ENCODE peak calls at places on chromosomes 5 and 9, in nine cellular contexts. B is ovary; I is keratinocyte; H is HFF-Myc; L is adrenal gland; W is CD8-positive, alpha-beta memory T cell; K is A673; F is bronchial epithelial cell; N is A549. E is an unnamed sample.

GRCh38 chr9:135418161-135418560 is 61.4 kb upstream of the PPP1R26 start:
- DNase-seq in K (no peak), L (no peak), N (no peak), B (no peak), I (no peak), H (no peak), F (no peak), W (no peak), E (no peak)

GRCh38 chr5:92424785-92425426 is 1041.8 kb upstream of the ARRDC3 start:
- DNase-seq in K (no peak), I (no peak), W (no peak), F (no peak), H (no peak), L (no peak), B (no peak), N (no peak), E (no peak)

GRCh38 chr5:115329475-115329874 is 33.0 kb upstream of the CCDC112 start:
- DNase-seq in K (peak), I (no peak), H (no peak), B (no peak), N (no peak), L (no peak), F (no peak), W (no peak), E (no peak)

GRCh38 chr5:35185518-35185917 is 44.8 kb downstream of the PRLR start:
- DNase-seq in F (no peak), B (no peak), W (no peak), H (no peak), K (no peak), N (no peak), I (no peak), L (no peak), E (no peak)

GRCh38 chr5:141349917-141350619 is at the start of gene PCDHGB1:
- DNase-seq in I (no peak), L (peak), N (peak), B (no peak), F (peak), K (peak), H (no peak), W (no peak), E (no peak)

GRCh38 chr5:181028032-181028819 is 11.8 kb upstream of the BTNL9 start:
- DNase-seq in W (no peak), N (peak), H (no peak), B (no peak), K (no peak), L (no peak), F (no peak), I (no peak), E (no peak)

GRCh38 chr5:87120518-87121314 is 147.0 kb upstream of the RASA1 start:
- DNase-seq in W (no peak), N (no peak), B (no peak), K (peak), H (peak), L (no peak), F (peak), I (peak), E (no peak)

GRCh38 chr5:119158144-119158543 is 87.3 kb downstream of the DMXL1 start:
- DNase-seq in W (no peak), I (no peak), B (no peak), N (no peak), K (no peak), H (no peak), F (no peak), L (no peak), E (no peak)

GRCh38 chr9:133168432-133168831 is 4.7 kb upstream of the GBGT1 start:
- DNase-seq in F (no peak), N (no peak), I (no peak), B (no peak), W (no peak), H (no peak), K (no peak), L (no peak), E (no peak)

GRCh38 chr5:126937796-126938195 is 92.6 kb downstream of the MARCHF3 start:
- DNase-seq in I (no peak), W (no peak), L (no peak), B (no peak), H (no peak), F (no peak), K (no peak), N (no peak), E (no peak)

GRCh38 chr5:15752886-15753285 is 252.9 kb downstream of the FBXL7 start:
- DNase-seq in F (no peak), W (no peak), N (no peak), L (peak), B (peak), I (no peak), H (no peak), K (no peak), E (no peak)

GRCh38 chr9:35651964-35652828 is 1.5 kb upstream of the SIT1 start:
- DNase-seq in H (no peak), N (no peak), I (no peak), B (no peak), L (no peak), K (no peak), W (no peak), F (peak), E (no peak)

GRCh38 chr9:35650341-35651158 is at the start of gene SIT1:
- DNase-seq in B (no peak), L (no peak), H (no peak), K (no peak), W (peak), I (no peak), N (no peak), F (no peak), E (no peak)

GRCh38 chr9:35652829-35653209 is 2.1 kb upstream of the SIT1 start:
- DNase-seq in F (no peak), N (no peak), I (no peak), L (no peak), H (no peak), B (no peak), W (no peak), K (no peak), E (no peak)

GRCh38 chr9:35646583-35647265 is 4.0 kb downstream of the SIT1 start:
- DNase-seq in L (peak), K (peak), B (peak), N (peak), I (no peak), H (peak), W (peak), F (peak), E (peak)

GRCh38 chr9:35649431-35650340 is 1.0 kb downstream of the SIT1 start:
- DNase-seq in L (no peak), H (no peak), B (no peak), W (peak), F (no peak), N (no peak), I (no peak), K (no peak), E (no peak)
- H3K4me3 ChIP-seq in L (no peak), H (no peak), B (no peak), W (peak), F (no peak), N (no peak), I (no peak), K (no peak), E (peak)

DNA sequence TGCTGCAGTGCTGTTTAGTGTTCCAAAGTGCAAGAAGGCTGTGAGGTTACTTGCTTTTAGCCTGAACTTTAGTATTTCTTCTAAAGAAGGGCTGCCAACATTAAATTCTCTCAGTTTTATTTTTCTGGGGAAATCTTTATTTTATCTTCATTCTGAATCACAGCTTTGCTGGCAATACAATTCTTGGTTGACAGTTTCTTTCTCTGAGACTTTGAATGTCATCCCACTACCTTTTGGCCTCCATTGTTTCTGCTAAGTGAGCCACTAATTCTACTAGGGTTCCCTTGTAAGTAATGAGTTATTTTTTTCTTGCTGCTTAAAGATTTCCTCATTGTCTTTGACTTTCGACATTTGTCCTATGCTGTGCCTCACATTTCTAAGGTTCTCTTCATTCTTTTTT is 32.4 kb upstream of the SUSD1 start:
- DNase-seq in K (no peak), F (no peak), W (no peak), B (no peak), N (no peak), I (no peak), H (no peak), L (no peak), E (no peak)
- H3K4me3 ChIP-seq in K (no peak), F (no peak), W (no peak), B (no peak), N (no peak), I (no peak), H (no peak), L (no peak), E (no peak)

DNA sequence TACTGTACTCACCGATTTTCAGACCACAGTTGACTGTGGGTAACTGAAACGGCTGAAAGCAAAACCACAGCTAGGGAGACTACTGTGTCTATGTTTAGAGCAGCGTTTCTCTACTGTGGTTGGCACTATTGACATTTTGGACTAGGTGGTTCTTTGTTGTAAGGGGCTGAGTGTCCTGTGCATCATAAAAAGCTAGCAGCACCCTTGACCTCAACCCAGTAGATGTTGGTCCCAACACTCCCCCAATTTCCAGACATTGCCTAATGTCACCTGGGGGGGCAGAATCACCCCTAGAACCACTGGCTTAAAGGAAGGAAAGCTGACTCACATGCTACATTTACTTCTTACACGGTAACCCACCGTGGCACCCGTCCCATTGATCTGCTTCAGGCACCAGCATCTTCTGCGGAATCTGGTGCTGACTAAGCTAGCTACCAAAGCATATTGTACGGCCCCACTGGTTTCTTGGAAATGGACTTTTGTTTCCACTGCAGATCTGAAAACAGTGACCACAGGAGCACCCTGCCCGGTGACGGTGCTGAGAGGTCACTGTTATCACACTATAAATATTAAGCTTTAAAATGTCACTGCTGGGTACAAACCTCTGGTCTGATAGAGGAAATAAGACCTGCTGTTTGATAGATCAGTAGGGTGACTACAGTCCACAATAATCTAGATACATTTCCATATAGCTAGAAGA is 151.5 kb downstream of the HSD17B3 start:
- DNase-seq in F (no peak), B (no peak), K (no peak), L (no peak), H (no peak), W (peak), I (no peak), N (no peak), E (peak)
- H3K4me3 ChIP-seq in F (no peak), B (no peak), K (no peak), L (no peak), H (no peak), W (no peak), I (no peak), N (no peak), E (no peak)

GRCh38 chr5:111069839-111070238 is 1.7 kb upstream of the TSLP start:
- DNase-seq in B (no peak), W (no peak), H (no peak), N (no peak), I (no peak), L (no peak), F (no peak), K (no peak), E (no peak)
- H3K4me3 ChIP-seq in B (no peak), W (no peak), H (no peak), N (no peak), I (no peak), L (no peak), F (no peak), K (no peak), E (no peak)

GRCh38 chr5:1351156-1351555 is 6.3 kb upstream of the CLPTM1L start:
- DNase-seq in B (no peak), I (no peak), K (no peak), L (no peak), F (no peak), N (no peak), H (no peak), W (no peak), E (no peak)

GRCh38 chr5:1356873-1357787 is 12.2 kb upstream of the CLPTM1L start:
- DNase-seq in K (no peak), F (no peak), L (no peak), B (no peak), W (no peak), N (no peak), H (no peak), I (no peak), E (no peak)

GRCh38 chr5:1357946-1358725 is 13.2 kb upstream of the CLPTM1L start:
- DNase-seq in N (no peak), B (no peak), I (no peak), F (no peak), L (no peak), K (no peak), H (no peak), W (no peak), E (no peak)

GRCh38 chr5:1352231-1352825 is 7.4 kb upstream of the CLPTM1L start:
- DNase-seq in N (no peak), W (no peak), B (no peak), H (no peak), L (no peak), F (no peak), I (no peak), K (no peak), E (no peak)

GRCh38 chr5:1354491-1355033 is 9.7 kb upstream of the CLPTM1L start:
- DNase-seq in N (no peak), I (no peak), W (no peak), H (no peak), K (no peak), B (no peak), F (no peak), L (no peak), E (no peak)
- H3K4me3 ChIP-seq in N (no peak), I (no peak), W (no peak), H (no peak), K (no peak), B (no peak), F (no peak), L (no peak), E (no peak)

GRCh38 chr5:149546974-149547373 is 4.3 kb downstream of the CSNK1A1 start:
- DNase-seq in F (peak), N (no peak), K (no peak), H (no peak), B (no peak), I (no peak), W (no peak), L (no peak), E (no peak)

GRCh38 chr5:149544199-149544472 is 7.1 kb downstream of the CSNK1A1 start:
- DNase-seq in N (no peak), W (no peak), F (no peak), L (no peak), K (no peak), B (no peak), H (no peak), I (no peak), E (no peak)

GRCh38 chr5:149545327-149545726 is 5.9 kb downstream of the CSNK1A1 start:
- DNase-seq in H (no peak), I (no peak), F (no peak), B (no peak), N (no peak), L (no peak), K (no peak), W (no peak), E (no peak)

GRCh38 chr5:149541893-149542292 is 9.3 kb downstream of the CSNK1A1 start:
- DNase-seq in F (no peak), N (no peak), W (no peak), I (no peak), H (no peak), L (peak), K (no peak), B (no peak), E (no peak)

DNA sequence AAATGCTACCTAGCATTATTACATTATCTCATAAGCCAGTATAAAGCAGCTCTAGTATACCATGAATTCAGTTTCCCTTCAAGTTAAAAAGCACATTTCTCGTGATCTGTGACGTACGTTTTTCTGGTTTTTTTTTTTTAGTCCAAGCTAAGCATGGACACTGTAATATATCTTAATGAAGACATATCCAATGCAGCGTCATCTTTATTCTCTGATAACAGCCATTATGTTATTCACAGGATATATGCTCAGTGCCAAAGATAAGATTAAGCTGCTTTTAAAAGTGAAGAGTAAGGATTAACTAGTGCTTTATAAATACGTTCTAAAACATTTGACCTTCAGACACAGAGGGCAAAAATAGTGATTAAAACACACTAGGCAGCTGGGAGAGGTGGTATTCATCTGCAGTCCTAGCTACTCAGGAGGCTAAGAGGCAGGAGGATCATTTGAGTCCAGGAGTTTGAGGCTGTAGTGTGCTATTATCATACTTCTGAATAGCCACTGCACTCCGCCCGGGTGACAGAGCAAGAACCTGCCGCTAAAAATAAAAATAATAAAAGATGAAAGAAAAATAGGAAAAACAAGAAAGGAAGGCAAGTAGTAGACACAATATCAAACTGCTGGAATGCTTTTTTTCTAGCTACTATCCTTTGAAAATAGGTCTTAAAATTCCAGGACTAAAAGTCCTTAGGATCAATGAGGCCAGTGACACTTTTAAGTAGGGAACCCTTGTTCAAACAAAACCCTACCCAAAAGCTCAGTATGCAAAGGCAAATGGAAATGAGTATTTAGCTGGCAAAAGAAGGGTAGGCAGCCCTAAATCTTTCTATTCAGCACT is 7.7 kb downstream of the CSNK1A1 start:
- DNase-seq in H (no peak), F (no peak), B (no peak), N (no peak), I (no peak), W (no peak), K (no peak), L (no peak), E (no peak)
- H3K4me3 ChIP-seq in H (no peak), F (no peak), B (no peak), N (no peak), I (no peak), W (no peak), K (no peak), L (no peak), E (no peak)

DNA sequence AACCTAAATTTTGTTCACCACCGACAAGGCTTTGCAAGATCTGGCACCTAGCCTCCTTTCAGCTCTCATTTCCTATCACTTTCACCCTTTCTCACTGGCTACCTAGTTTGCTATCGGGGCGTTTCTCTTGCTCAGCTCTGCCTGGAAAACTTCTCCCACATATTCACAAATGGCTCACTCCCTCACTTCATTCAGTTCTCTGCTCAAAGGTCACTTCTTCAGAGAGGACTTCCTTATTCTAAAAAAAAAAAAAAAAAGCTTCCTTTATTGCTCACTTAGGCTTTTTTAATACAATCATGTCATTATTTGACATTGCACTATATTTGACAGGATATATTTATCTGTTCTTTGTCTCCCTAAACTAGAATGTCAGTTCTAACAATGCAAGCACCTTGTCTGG is 2.0 kb upstream of the SLC25A46 start:
- DNase-seq in I (no peak), L (no peak), F (no peak), B (no peak), H (no peak), K (no peak), W (no peak), N (no peak), E (no peak)
- H3K4me3 ChIP-seq in I (no peak), L (no peak), F (no peak), B (no peak), H (no peak), K (no peak), W (no peak), N (no peak), E (no peak)

E was measured in stomach.